ENCODE peak calls at places on chromosome 19, in ten cellular contexts. U is heart right ventricle; Z is A549; D is neural progenitor cell; J is left ventricle myocardium inferior; E is lower lobe of right lung; Y is CD4-positive, alpha-beta T cell; P is endodermal cell; R is PC-3; I is transverse colon. C is an unnamed sample.

GRCh38 chr19:1430201-1430621 is 8.0 kb upstream of the RPS15 start:
- DNase-seq in R (no peak), U (no peak), I (no peak), Y (no peak), E (no peak), D (no peak), P (no peak), J (no peak), Z (no peak), C (no peak)

GRCh38 chr19:33772102-33772857 is 24.4 kb upstream of the KCTD15 start:
- DNase-seq in J (no peak), U (no peak), D (no peak), Y (no peak), P (no peak), R (no peak), E (no peak), Z (no peak), I (no peak), C (no peak)

GRCh38 chr19:41597600-41598041 is 21.7 kb downstream of the CEACAM21 start:
- DNase-seq in P (peak; percentile 87), U (no peak), Z (peak; percentile 99), Y (peak; percentile 50), E (peak; percentile 71), I (peak; percentile 70), D (peak; percentile 60), J (peak; percentile 22), R (peak; percentile 75), C (peak; percentile 19)

GRCh38 chr19:41323023-41323422 is 13.1 kb downstream of the CCDC97 start:
- DNase-seq in Y (no peak), J (peak; percentile 45), P (peak; percentile 61), Z (no peak), E (no peak), U (peak; percentile 52), R (no peak), D (no peak), I (no peak), C (peak; percentile 68)

GRCh38 chr19:19445288-19445687 is 39.8 kb downstream of the GATAD2A start:
- DNase-seq in P (no peak), I (no peak), U (no peak), Z (no peak), E (no peak), R (no peak), D (no peak), Y (no peak), J (no peak), C (no peak)

GRCh38 chr19:7924241-7924640 is 1.7 kb downstream of the CTXN1 start:
- DNase-seq in R (no peak), U (no peak), E (no peak), D (no peak), Z (no peak), Y (no peak), J (no peak), I (no peak), P (no peak), C (no peak)

GRCh38 chr19:33720691-33721682 is 75.7 kb upstream of the KCTD15 start:
- DNase-seq in Y (no peak), Z (no peak), E (no peak), I (no peak), U (no peak), J (no peak), D (peak; percentile 49), R (no peak), P (peak; percentile 64), C (no peak)

GRCh38 chr19:5397804-5398692 is 57.2 kb upstream of the ZNRF4 start:
- DNase-seq in E (no peak), J (no peak), I (no peak), P (peak; percentile 86), Y (no peak), R (peak; percentile 37), Z (peak; percentile 60), D (peak; percentile 96), U (no peak), C (no peak)

GRCh38 chr19:19595171-19595701 is 23.3 kb downstream of the PBX4 start:
- DNase-seq in J (no peak), R (peak; percentile 89), D (no peak), E (peak; percentile 65), P (no peak), Z (no peak), Y (no peak), U (no peak), I (no peak), C (no peak)

GRCh38 chr19:33417751-33418150 is 44.2 kb downstream of the CEBPG start:
- DNase-seq in J (no peak), U (no peak), Z (no peak), D (no peak), I (no peak), P (no peak), E (no peak), Y (no peak), R (no peak), C (no peak)

GRCh38 chr19:1634242-1634937 is 18.0 kb downstream of the TCF3 start:
- DNase-seq in Y (no peak), E (no peak), I (no peak), D (no peak), P (no peak), J (no peak), Z (no peak), U (no peak), R (no peak), C (no peak)

GRCh38 chr19:55246462-55247451 is 12.1 kb downstream of the PPP6R1 start:
- DNase-seq in Z (no peak), D (no peak), U (no peak), Y (no peak), I (no peak), E (no peak), P (no peak), R (no peak), J (no peak), C (no peak)

GRCh38 chr19:9793051-9793591 is 24.6 kb upstream of the ZNF846 start:
- DNase-seq in I (peak; percentile 66), U (peak; percentile 63), E (peak; percentile 78), R (peak; percentile 26), Y (peak; percentile 54), Z (no peak), D (no peak), P (no peak), J (peak; percentile 61), C (peak; percentile 39)

GRCh38 chr19:49425922-49426592 is 869 bp downstream of the GFY start:
- DNase-seq in P (peak; percentile 96), Z (no peak), J (no peak), U (no peak), I (no peak), E (no peak), D (peak; percentile 81), R (peak; percentile 37), Y (no peak), C (no peak)

GRCh38 chr19:50795665-50796073 is 5.5 kb downstream of the ACP4 start:
- DNase-seq in P (no peak), E (no peak), I (no peak), U (no peak), Y (no peak), Z (no peak), R (no peak), J (no peak), D (no peak), C (no peak)

GRCh38 chr19:31348416-31349159 is 648 bp downstream of the TSHZ3 start:
- DNase-seq in D (peak; percentile 39), P (peak; percentile 70), I (no peak), Y (no peak), U (peak; percentile 36), Z (no peak), R (no peak), J (peak; percentile 41), E (peak; percentile 56), C (peak; percentile 37)

GRCh38 chr19:19530889-19531288 is 2.2 kb downstream of the YJEFN3 start:
- DNase-seq in R (no peak), Z (no peak), P (no peak), Y (no peak), U (no peak), E (no peak), J (no peak), D (no peak), I (no peak), C (no peak)

GRCh38 chr19:1469936-1470863 is 8.8 kb downstream of the C19orf25 start:
- DNase-seq in Z (no peak), U (peak; percentile 59), R (peak; percentile 61), P (peak; percentile 92), E (peak; percentile 64), D (peak; percentile 92), J (peak; percentile 51), I (peak; percentile 67), Y (peak; percentile 74), C (no peak)

GRCh38 chr19:14015454-14016035 is 9.4 kb upstream of the RFX1 start:
- DNase-seq in U (no peak), P (no peak), I (no peak), D (no peak), E (peak; percentile 5), R (no peak), Z (no peak), Y (no peak), J (no peak), C (no peak)

GRCh38 chr19:57559008-57559403 is 657 bp downstream of the ZNF550 start:
- DNase-seq in R (peak; percentile 30), Z (peak; percentile 38), J (peak; percentile 18), Y (no peak), D (peak; percentile 58), U (peak; percentile 18), I (peak; percentile 10), E (peak; percentile 43), P (peak; percentile 64), C (no peak)
- H3K9me3 ChIP-seq in R (peaks cover 48% of the 10 kb centered on the region), Z (peaks cover 91% of the 10 kb centered on the region), J (peaks cover 36% of the 10 kb centered on the region), Y (peaks cover 20% of the 10 kb centered on the region), D (peaks cover 16% of the 10 kb centered on the region), U (peaks cover 4% of the 10 kb centered on the region), I (peaks cover 13% of the 10 kb centered on the region), E (peaks cover 25% of the 10 kb centered on the region), P (peaks cover 42% of the 10 kb centered on the region), C (peaks cover 30% of the 10 kb centered on the region)

GRCh38 chr19:44697670-44698034 is 1.3 kb upstream of the CEACAM16 start:
- DNase-seq in P (no peak), I (no peak), D (no peak), R (no peak), J (no peak), U (no peak), Y (no peak), Z (no peak), E (no peak), C (no peak)
- H3K27ac ChIP-seq in P (no peak overlapping the region), I (no peak overlapping the region), D (no peak overlapping the region), R (no peak overlapping the region), J (no peak overlapping the region), U (no peak overlapping the region), Y (no peak overlapping the region), Z (peak overlapping the region; percentile 87), E (peak overlapping the region; percentile 10), C (no peak overlapping the region)

DNA sequence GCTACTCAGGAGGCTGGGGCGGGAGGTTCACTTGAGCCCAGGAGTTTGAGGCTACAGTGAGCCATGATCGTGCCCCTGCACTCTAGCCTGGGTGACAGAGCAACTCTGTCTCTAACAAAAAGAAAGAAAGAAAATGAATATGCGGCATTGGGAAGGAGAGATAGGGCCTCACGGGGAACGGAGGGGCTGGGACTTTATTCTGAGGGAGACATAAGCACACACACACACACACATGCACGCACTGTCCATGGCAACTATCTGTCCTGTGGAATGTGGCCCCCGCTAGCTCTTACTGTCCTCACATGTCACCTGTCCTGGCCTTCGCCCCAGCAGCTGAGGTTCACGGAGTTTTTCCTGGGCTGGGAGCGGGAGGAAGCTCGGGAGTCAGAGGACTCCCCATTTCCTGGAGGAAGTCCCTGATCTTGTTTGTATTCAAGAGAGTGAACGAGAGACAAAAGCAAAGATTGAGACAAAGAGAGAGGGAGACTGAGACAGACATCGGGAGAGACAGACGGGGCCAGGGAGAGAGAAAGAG is 654 bp downstream of the STAP2 start:
- DNase-seq in Y (no peak), P (peak; percentile 65), I (peak; percentile 62), J (no peak), D (peak; percentile 42), Z (no peak), R (peak; percentile 15), U (no peak), E (no peak), C (peak; percentile 27)
- TF ChIP-seq CTCF in Y (no peak), P (no peak), I (no peak), J (no peak), D (no peak), Z (no peak), R (no peak), U (no peak), E (no peak), C (no peak)

GRCh38 chr19:27660428-27660827 is 1552.5 kb downstream of the UQCRFS1 start:
- DNase-seq in U (no peak), E (no peak), P (peak; percentile 1), Z (no peak), R (no peak), I (no peak), J (no peak), D (no peak), Y (no peak), C (no peak)
- H3K9me3 ChIP-seq in U (peaks cover 22% of the 10 kb centered on the region), E (peaks cover 61% of the 10 kb centered on the region), P (peaks cover 92% of the 10 kb centered on the region), Z (peaks cover 25% of the 10 kb centered on the region), R (peaks cover 5% of the 10 kb centered on the region), I (peaks cover 25% of the 10 kb centered on the region), J (peaks cover 72% of the 10 kb centered on the region), D (peaks cover 18% of the 10 kb centered on the region), Y (peaks cover 53% of the 10 kb centered on the region), C (peaks cover 11% of the 10 kb centered on the region)

C was measured in astrocyte.